ENCODE peak calls at places on chromosomes 1 and 21, in ten cellular contexts. N, U, A, O, Q, F, M, T, R and L are unnamed samples.

GRCh38 chr1:203044546-203044975 is 18.3 kb downstream of the PPFIA4 start:
- DNase-seq in O (no peak), M (no peak), U (no peak), N (no peak), R (no peak), F (no peak), T (no peak), A (no peak), Q (no peak), L (no peak)

GRCh38 chr1:206834711-206835110 is 30.7 kb upstream of the IL20 start:
- DNase-seq in R (no peak), A (no peak), Q (no peak), U (no peak), O (no peak), N (no peak), M (no peak), T (no peak), F (no peak), L (no peak)

GRCh38 chr1:215710340-215710971 is 143.4 kb downstream of the KCTD3 start:
- DNase-seq in F (no peak), M (no peak), R (no peak), U (no peak), Q (no peak), N (no peak), T (no peak), O (peak; percentile 51), A (no peak), L (no peak)

GRCh38 chr21:37219766-37220432 is 47.2 kb downstream of the VPS26C start:
- DNase-seq in R (no peak), Q (no peak), F (no peak), M (no peak), N (no peak), A (no peak), O (no peak), U (no peak), T (no peak), L (no peak)

GRCh38 chr1:56831874-56832693 is 12.9 kb upstream of the FYB2 start:
- DNase-seq in N (peak; percentile 85), T (peak; percentile 68), Q (peak; percentile 54), A (peak; percentile 61), O (peak; percentile 96), U (peak; percentile 61), M (peak; percentile 44), R (peak; percentile 87), F (peak; percentile 78), L (peak; percentile 61)

GRCh38 chr1:21247892-21248715 is 42.2 kb downstream of the ECE1 start:
- DNase-seq in F (no peak), O (no peak), T (no peak), U (no peak), N (no peak), M (no peak), Q (no peak), R (no peak), A (no peak), L (no peak)

GRCh38 chr1:86741947-86742572 is 37.7 kb downstream of the SH3GLB1 start:
- DNase-seq in T (no peak), Q (peak; percentile 29), U (peak; percentile 39), F (no peak), A (peak; percentile 20), M (peak; percentile 17), N (no peak), O (peak; percentile 27), R (no peak), L (no peak)

GRCh38 chr1:161185282-161185682 is 8.0 kb upstream of the B4GALT3 start:
- DNase-seq in M (no peak), F (peak; percentile 82), N (no peak), Q (peak; percentile 62), O (peak; percentile 48), T (peak; percentile 85), U (peak; percentile 73), A (peak; percentile 83), R (peak; percentile 88), L (peak; percentile 79)

GRCh38 chr1:19354531-19354981 is 42.4 kb downstream of the SLC66A1 start:
- DNase-seq in M (peak; percentile 80), Q (no peak), N (no peak), U (no peak), F (no peak), T (no peak), A (no peak), R (no peak), O (no peak), L (no peak)

GRCh38 chr1:171833091-171833822 is 8.0 kb upstream of the DNM3 start:
- DNase-seq in T (no peak), R (no peak), A (no peak), Q (no peak), M (no peak), N (no peak), F (no peak), O (no peak), U (no peak), L (no peak)